ENCODE peak calls at places on chromosome 6, in nine cellular contexts. A, L, N, M, F, Z, J, K and D are unnamed samples.

GRCh38 chr6:117906905-117907599 is at the start of gene SLC35F1:
- DNase-seq in M (peak), Z (peak), K (no peak), J (no peak), N (peak), L (no peak), F (peak), A (no peak), D (peak)

GRCh38 chr6:15351631-15352030 is 105.8 kb downstream of the JARID2 start:
- DNase-seq in Z (no peak), N (peak), A (peak), J (no peak), K (no peak), L (no peak), F (no peak), M (no peak), D (no peak)

GRCh38 chr6:141264101-141264500 is 868.6 kb upstream of the GJE1 start:
- DNase-seq in M (no peak), N (no peak), K (no peak), Z (no peak), F (no peak), L (no peak), A (no peak), J (no peak), D (no peak)

GRCh38 chr6:17115251-17116089 is 13.6 kb downstream of the STMND1 start:
- DNase-seq in K (no peak), L (no peak), Z (no peak), F (no peak), J (no peak), N (peak), A (no peak), M (no peak), D (no peak)

GRCh38 chr6:52209672-52210626 is 23.8 kb downstream of the IL17A start:
- DNase-seq in F (peak), K (no peak), J (no peak), Z (no peak), L (no peak), N (no peak), M (no peak), A (no peak), D (no peak)

GRCh38 chr6:138194221-138194620 is 24.1 kb downstream of the PBOV1 start:
- DNase-seq in J (no peak), N (no peak), L (no peak), A (no peak), F (no peak), K (no peak), M (no peak), Z (no peak), D (no peak)

GRCh38 chr6:163338671-163339405 is 75.7 kb upstream of the QKI start:
- DNase-seq in J (no peak), Z (peak), N (peak), M (peak), A (no peak), F (no peak), L (no peak), K (no peak), D (no peak)

GRCh38 chr6:75130784-75131183 is 75.1 kb downstream of the COL12A1 start:
- DNase-seq in K (no peak), J (no peak), F (no peak), Z (no peak), A (no peak), N (no peak), M (no peak), L (no peak), D (no peak)

GRCh38 chr6:165985926-165986646 is 181.6 kb downstream of the TBXT start:
- DNase-seq in J (no peak), A (no peak), L (no peak), M (no peak), Z (no peak), N (no peak), K (no peak), F (no peak), D (no peak)

GRCh38 chr6:19121516-19121915 is 715.7 kb upstream of the ID4 start:
- DNase-seq in J (no peak), M (no peak), K (no peak), N (no peak), L (no peak), F (no peak), A (no peak), Z (no peak), D (no peak)

GRCh38 chr6:117384659-117385058 is 41.1 kb downstream of the ROS1 start:
- DNase-seq in F (no peak), L (no peak), J (no peak), M (no peak), Z (no peak), N (no peak), K (no peak), A (no peak), D (no peak)

GRCh38 chr6:143270026-143270425 is 180.5 kb downstream of the ADAT2 start:
- DNase-seq in L (no peak), F (no peak), A (no peak), Z (no peak), M (no peak), K (no peak), N (no peak), J (no peak), D (no peak)

GRCh38 chr6:33405541-33405940 is 5.3 kb upstream of the PHF1 start:
- DNase-seq in A (no peak), M (no peak), N (no peak), L (no peak), J (no peak), F (no peak), K (no peak), Z (no peak), D (no peak)